ENCODE peak calls at places on chromosomes 16 and 17, in six cellular contexts. Z, J, W, T, C and Y are unnamed samples.

GRCh38 chr17:83072600-83073358 is 6.6 kb upstream of the METRNL start:
- DNase-seq in W (no peak), C (no peak), T (no peak), Z (no peak), J (no peak), Y (no peak)

GRCh38 chr16:26231647-26232046 is 539.9 kb downstream of the HS3ST4 start:
- DNase-seq in C (no peak), W (no peak), T (no peak), J (no peak), Z (no peak), Y (no peak)

GRCh38 chr17:66589892-66590291 is 245.0 kb upstream of the CACNG5 start:
- DNase-seq in Z (no peak), J (no peak), C (peak; percentile 15), T (no peak), W (no peak), Y (no peak)

GRCh38 chr16:56742030-56742984 is 12.4 kb downstream of the NUP93 start:
- DNase-seq in J (no peak), C (no peak), T (peak; percentile 78), W (no peak), Z (no peak), Y (no peak)

GRCh38 chr16:70689035-70689969 is 3.4 kb upstream of the MTSS2 start:
- DNase-seq in T (no peak), Z (no peak), C (no peak), W (peak; percentile 25), J (no peak), Y (no peak)

GRCh38 chr16:53285236-53285635 is 149.0 kb upstream of the RBL2 start:
- DNase-seq in J (no peak), T (no peak), Z (no peak), C (no peak), W (no peak), Y (no peak)

GRCh38 chr17:39769974-39770587 is 32.3 kb downstream of the GRB7 start:
- DNase-seq in J (no peak), C (no peak), Z (no peak), W (peak; percentile 67), T (no peak), Y (no peak)

GRCh38 chr16:80125677-80126076 is 415.1 kb upstream of the DYNLRB2 start:
- DNase-seq in T (no peak), Z (no peak), W (no peak), C (no peak), J (no peak), Y (no peak)

GRCh38 chr17:2776589-2777241 is 19.5 kb upstream of the RAP1GAP2 start:
- DNase-seq in J (peak; percentile 60), Z (no peak), T (no peak), W (peak; percentile 46), C (peak; percentile 90), Y (no peak)

GRCh38 chr16:80231888-80232287 is 308.9 kb upstream of the DYNLRB2 start:
- DNase-seq in J (no peak), W (no peak), T (peak; percentile 95), C (no peak), Z (no peak), Y (no peak)

GRCh38 chr17:9982159-9982558 is 77.1 kb upstream of the RCVRN start:
- DNase-seq in T (no peak), J (no peak), Z (peak; percentile 4), W (no peak), C (peak; percentile 81), Y (no peak)

GRCh38 chr17:9768381-9768934 is 22.9 kb downstream of the DHRS7C start:
- DNase-seq in W (peak; percentile 50), C (no peak), Z (peak; percentile 5), T (peak; percentile 48), J (no peak), Y (no peak)

GRCh38 chr17:66633322-66633965 is 201.5 kb upstream of the CACNG5 start:
- DNase-seq in J (no peak), T (no peak), W (no peak), Z (peak; percentile 87), C (no peak), Y (no peak)

GRCh38 chr17:79747508-79748295 is 17.0 kb downstream of the ENPP7 start:
- DNase-seq in Z (no peak), T (no peak), W (no peak), J (peak; percentile 59), C (peak; percentile 64), Y (no peak)

GRCh38 chr17:10623786-10624338 is 33.2 kb downstream of the MYH3 start:
- DNase-seq in C (no peak), W (no peak), J (no peak), T (no peak), Z (no peak), Y (no peak)

GRCh38 chr16:23505180-23505665 is 5.1 kb downstream of the GGA2 start:
- DNase-seq in T (peak; percentile 31), C (no peak), W (no peak), Z (no peak), J (no peak), Y (no peak)

GRCh38 chr16:84220851-84221250 is 19.0 kb downstream of the KCNG4 start:
- DNase-seq in J (no peak), C (no peak), T (peak; percentile 32), W (no peak), Z (no peak), Y (no peak)

GRCh38 chr17:42276359-42276608 is at the start of gene STAT5B:
- DNase-seq in W (peak; percentile 43), J (peak; percentile 47), Z (peak; percentile 41), C (peak; percentile 66), T (peak; percentile 16), Y (no peak)

GRCh38 chr17:17540278-17540906 is 44.2 kb upstream of the RASD1 start:
- DNase-seq in T (no peak), W (no peak), Z (no peak), J (peak; percentile 76), C (no peak), Y (no peak)

GRCh38 chr17:17408236-17408794 is 68.5 kb upstream of the MED9 start:
- DNase-seq in W (no peak), Z (peak; percentile 76), C (no peak), T (no peak), J (no peak), Y (no peak)

GRCh38 chr16:58299757-58300349 is 5.0 kb upstream of the PRSS54 start:
- DNase-seq in T (no peak), Z (peak; percentile 37), J (no peak), C (peak; percentile 70), W (no peak), Y (no peak)

GRCh38 chr16:85615852-85616607 is 2.9 kb downstream of the GSE1 start:
- DNase-seq in C (peak; percentile 87), J (no peak), Z (peak; percentile 97), W (no peak), T (peak; percentile 71), Y (no peak)

GRCh38 chr16:80323187-80323807 is 217.5 kb upstream of the DYNLRB2 start:
- DNase-seq in T (no peak), J (no peak), C (no peak), W (no peak), Z (no peak), Y (no peak)

GRCh38 chr16:88549671-88550643 is 20.2 kb upstream of the ZC3H18 start:
- DNase-seq in W (no peak), C (no peak), J (no peak), T (no peak), Z (no peak), Y (no peak)

GRCh38 chr17:34486781-34487180 is 92.6 kb upstream of the TMEM132E start:
- DNase-seq in T (no peak), W (no peak), Z (no peak), C (no peak), J (no peak), Y (no peak)

GRCh38 chr17:57459286-57459915 is 203.1 kb downstream of the MSI2 start:
- DNase-seq in W (peak; percentile 79), T (peak; percentile 98), J (no peak), C (no peak), Z (peak; percentile 6), Y (no peak)

GRCh38 chr17:12637745-12638651 is 27.7 kb upstream of the MYOCD start:
- DNase-seq in T (no peak), J (no peak), W (no peak), Z (peak; percentile 63), C (no peak), Y (no peak)

GRCh38 chr17:42877037-42877436 is 23.6 kb upstream of the G6PC1 start:
- DNase-seq in Z (no peak), W (no peak), C (no peak), J (no peak), T (no peak), Y (no peak)

GRCh38 chr17:59311051-59311468 is 20.4 kb upstream of the YPEL2 start:
- DNase-seq in J (peak; percentile 67), T (peak; percentile 56), W (peak; percentile 91), C (peak; percentile 57), Z (peak; percentile 63), Y (peak; percentile 36)

GRCh38 chr16:11670171-11671131 is 2.2 kb downstream of the SNN start:
- DNase-seq in C (no peak), J (no peak), Z (no peak), T (no peak), W (no peak), Y (no peak)

GRCh38 chr16:26598061-26598460 is 468.7 kb upstream of the C16orf82 start:
- DNase-seq in Z (no peak), W (no peak), T (peak; percentile 24), C (no peak), J (no peak), Y (no peak)

GRCh38 chr16:67475051-67475450 is 5.9 kb downstream of the ATP6V0D1 start:
- DNase-seq in J (no peak), C (no peak), T (no peak), Z (peak; percentile 65), W (peak; percentile 42), Y (no peak)

GRCh38 chr17:36592316-36592710 is 634 bp downstream of the DHRS11 start:
- DNase-seq in W (peak; percentile 24), J (peak; percentile 10), C (peak; percentile 76), Z (no peak), T (peak; percentile 23), Y (no peak)